ENCODE peak calls at places on chromosomes 2 and 18, in four cellular contexts. K is foreskin fibroblast; B is effector memory CD8-positive, alpha-beta T cell; R is WTC11. W is an unnamed sample.

GRCh38 chr18:27378396-27379094 is 193.4 kb upstream of the CHST9 start:
- DNase-seq in K (no peak), B (no peak), R (no peak), W (no peak)

GRCh38 chr2:25339791-25340339 is 1.9 kb downstream of the DNMT3A start:
- DNase-seq in K (no peak), B (no peak), R (peak; percentile 57), W (no peak)

GRCh38 chr2:86747708-86748627 is 27.9 kb downstream of the RMND5A start:
- DNase-seq in K (peak; percentile 69), B (no peak), R (no peak), W (no peak)

GRCh38 chr2:73418343-73418742 is 32.7 kb downstream of the ALMS1 start:
- DNase-seq in K (peak; percentile 52), B (no peak), R (no peak), W (no peak)

GRCh38 chr2:240916571-240917008 is 10.5 kb downstream of the CROCC2 start:
- DNase-seq in K (peak; percentile 95), B (no peak), R (peak; percentile 54), W (peak; percentile 78)

GRCh38 chr2:28512607-28512965 is 16.7 kb downstream of the PLB1 start:
- DNase-seq in K (no peak), B (no peak), R (no peak), W (no peak)

GRCh38 chr2:160609346-160609745 is 115.7 kb upstream of the RBMS1 start:
- DNase-seq in K (no peak), B (no peak), R (no peak), W (no peak)

GRCh38 chr2:98140210-98140609 is 53.2 kb downstream of the VWA3B start:
- DNase-seq in K (no peak), B (no peak), R (no peak), W (no peak)

GRCh38 chr18:52130621-52131020 is 209.4 kb upstream of the DCC start:
- DNase-seq in K (no peak), B (no peak), R (no peak), W (no peak)

GRCh38 chr18:770583-770961 is 41.5 kb downstream of the YES1 start:
- DNase-seq in K (no peak), B (no peak), R (no peak), W (no peak)

GRCh38 chr2:203934006-203934632 is 2.4 kb upstream of the ICOS start:
- DNase-seq in K (no peak), B (no peak), R (no peak), W (no peak)

GRCh38 chr18:74880706-74881289 is 283.1 kb downstream of the ZNF407 start:
- DNase-seq in K (no peak), B (no peak), R (no peak), W (no peak)

GRCh38 chr2:231699006-231699405 is 9.3 kb upstream of the PTMA start:
- DNase-seq in K (no peak), B (no peak), R (no peak), W (no peak)

GRCh38 chr18:41767960-41768359 is 187.1 kb upstream of the PIK3C3 start:
- DNase-seq in K (no peak), B (no peak), R (peak; percentile 10), W (no peak)